ENCODE peak calls at places on chromosomes 4 and X, in seven cellular contexts. One of them, this sample, is unnamed.
A peak's percentile ranks its signal among the peaks of the same experiment; 100 is the strongest.

GRCh38 chr4:33974270-33974669 is 2270.0 kb downstream of the ARAP2 start:
- DNase-seq in sigmoid colon: no peak
- DNase-seq in SK-N-SH: no peak
- DNase-seq in esophagus squamous epithelium: no peak
- DNase-seq in left lung: no peak
- DNase-seq in kidney epithelial cell: no peak
- DNase-seq in upper lobe of right lung: no peak
- DNase-seq in this sample: no peak

GRCh38 chr4:23931489-23931830 is 41.6 kb upstream of the PPARGC1A start:
- DNase-seq in esophagus squamous epithelium: no peak
- DNase-seq in SK-N-SH: no peak
- DNase-seq in left lung: no peak
- DNase-seq in kidney epithelial cell: no peak
- DNase-seq in upper lobe of right lung: no peak
- DNase-seq in sigmoid colon: no peak
- DNase-seq in this sample: no peak

GRCh38 chr4:168815373-168816345 is 194.4 kb downstream of the CBR4 start:
- DNase-seq in left lung: no peak
- DNase-seq in SK-N-SH: no peak
- DNase-seq in sigmoid colon: peak; percentile 70
- DNase-seq in upper lobe of right lung: no peak
- DNase-seq in esophagus squamous epithelium: no peak
- DNase-seq in kidney epithelial cell: no peak
- DNase-seq in this sample: no peak

GRCh38 chr4:1727117-1728031 is 6.1 kb downstream of the TACC3 start:
- DNase-seq in left lung: peak; percentile 87
- DNase-seq in upper lobe of right lung: peak; percentile 86
- DNase-seq in esophagus squamous epithelium: no peak
- DNase-seq in kidney epithelial cell: peak; percentile 82
- DNase-seq in sigmoid colon: no peak
- DNase-seq in SK-N-SH: peak; percentile 28
- DNase-seq in this sample: peak; percentile 90

GRCh38 chr4:21012851-21013331 is 312.6 kb downstream of the PACRGL start:
- DNase-seq in SK-N-SH: no peak
- DNase-seq in kidney epithelial cell: no peak
- DNase-seq in esophagus squamous epithelium: no peak
- DNase-seq in upper lobe of right lung: no peak
- DNase-seq in sigmoid colon: no peak
- DNase-seq in left lung: no peak
- DNase-seq in this sample: no peak

GRCh38 chr4:189912170-189912569 is 28.5 kb upstream of the FRG1 start:
- DNase-seq in sigmoid colon: no peak
- DNase-seq in upper lobe of right lung: no peak
- DNase-seq in SK-N-SH: no peak
- DNase-seq in kidney epithelial cell: no peak
- DNase-seq in left lung: no peak
- DNase-seq in esophagus squamous epithelium: no peak
- DNase-seq in this sample: no peak

GRCh38 chr4:19944806-19945205 is 306.9 kb upstream of the SLIT2 start:
- DNase-seq in esophagus squamous epithelium: no peak
- DNase-seq in left lung: no peak
- DNase-seq in upper lobe of right lung: no peak
- DNase-seq in kidney epithelial cell: no peak
- DNase-seq in SK-N-SH: peak; percentile 44
- DNase-seq in sigmoid colon: no peak
- DNase-seq in this sample: peak; percentile 58

GRCh38 chr4:74933562-74934015 is 673 bp downstream of the PARM1 start:
- DNase-seq in esophagus squamous epithelium: no peak
- DNase-seq in sigmoid colon: no peak
- DNase-seq in kidney epithelial cell: no peak
- DNase-seq in SK-N-SH: peak; percentile 6
- DNase-seq in left lung: no peak
- DNase-seq in upper lobe of right lung: peak; percentile 67
- DNase-seq in this sample: peak; percentile 76

GRCh38 chrX:119981286-119982070 is 37.9 kb upstream of the NKAP start:
- DNase-seq in esophagus squamous epithelium: no peak
- DNase-seq in upper lobe of right lung: no peak
- DNase-seq in SK-N-SH: peak; percentile 61
- DNase-seq in kidney epithelial cell: no peak
- DNase-seq in sigmoid colon: no peak
- DNase-seq in left lung: no peak
- DNase-seq in this sample: no peak

GRCh38 chr4:165464813-165465381 is 86.1 kb downstream of the CPE start:
- DNase-seq in sigmoid colon: no peak
- DNase-seq in upper lobe of right lung: no peak
- DNase-seq in left lung: no peak
- DNase-seq in kidney epithelial cell: no peak
- DNase-seq in SK-N-SH: peak; percentile 54
- DNase-seq in esophagus squamous epithelium: no peak
- DNase-seq in this sample: no peak

GRCh38 chrX:129953334-129953648 is 29.1 kb upstream of the BCORL1 start:
- DNase-seq in sigmoid colon: no peak
- DNase-seq in esophagus squamous epithelium: no peak
- DNase-seq in upper lobe of right lung: no peak
- DNase-seq in SK-N-SH: no peak
- DNase-seq in left lung: no peak
- DNase-seq in kidney epithelial cell: no peak
- DNase-seq in this sample: no peak

GRCh38 chrX:67524428-67524827 is 19.4 kb upstream of the AR start:
- DNase-seq in sigmoid colon: no peak
- DNase-seq in upper lobe of right lung: no peak
- DNase-seq in esophagus squamous epithelium: no peak
- DNase-seq in left lung: no peak
- DNase-seq in kidney epithelial cell: no peak
- DNase-seq in SK-N-SH: no peak
- DNase-seq in this sample: no peak
- TF ChIP-seq CTCF in sigmoid colon: no peak
- TF ChIP-seq CTCF in upper lobe of right lung: no peak
- TF ChIP-seq CTCF in esophagus squamous epithelium: no peak
- TF ChIP-seq CTCF in left lung: no peak
- TF ChIP-seq CTCF in kidney epithelial cell: no peak
- TF ChIP-seq CTCF in SK-N-SH: no peak
- TF ChIP-seq CTCF in this sample: no peak

DNA sequence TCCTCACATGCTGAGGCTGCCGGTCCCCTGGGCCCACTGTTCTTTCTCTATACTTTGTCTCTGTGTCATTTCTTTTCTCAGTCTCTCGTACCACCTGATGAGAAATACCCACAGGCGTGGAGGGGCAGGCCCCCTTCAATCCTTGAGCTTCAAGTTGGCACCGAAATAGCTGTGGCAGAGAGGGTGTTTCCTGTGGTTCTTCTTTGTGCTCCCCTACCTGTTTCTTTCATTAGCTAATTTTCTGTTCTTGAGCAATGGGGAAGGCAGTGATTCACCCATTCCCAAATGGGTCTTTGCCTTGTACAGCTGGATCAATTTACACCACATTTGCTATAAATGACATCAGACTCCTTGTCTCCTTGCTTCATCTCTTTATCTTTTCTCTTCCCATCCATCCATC is 2.1 kb upstream of the CYSLTR1 start:
- DNase-seq in esophagus squamous epithelium: no peak
- DNase-seq in kidney epithelial cell: no peak
- DNase-seq in sigmoid colon: no peak
- DNase-seq in upper lobe of right lung: no peak
- DNase-seq in SK-N-SH: no peak
- DNase-seq in left lung: no peak
- DNase-seq in this sample: no peak
- H3K4me3 ChIP-seq in esophagus squamous epithelium: no peak overlapping the region
- H3K4me3 ChIP-seq in kidney epithelial cell: no peak overlapping the region
- H3K4me3 ChIP-seq in sigmoid colon: no peak overlapping the region
- H3K4me3 ChIP-seq in upper lobe of right lung: no peak overlapping the region
- H3K4me3 ChIP-seq in SK-N-SH: no peak overlapping the region
- H3K4me3 ChIP-seq in left lung: no peak overlapping the region
- H3K4me3 ChIP-seq in this sample: no peak overlapping the region

DNA sequence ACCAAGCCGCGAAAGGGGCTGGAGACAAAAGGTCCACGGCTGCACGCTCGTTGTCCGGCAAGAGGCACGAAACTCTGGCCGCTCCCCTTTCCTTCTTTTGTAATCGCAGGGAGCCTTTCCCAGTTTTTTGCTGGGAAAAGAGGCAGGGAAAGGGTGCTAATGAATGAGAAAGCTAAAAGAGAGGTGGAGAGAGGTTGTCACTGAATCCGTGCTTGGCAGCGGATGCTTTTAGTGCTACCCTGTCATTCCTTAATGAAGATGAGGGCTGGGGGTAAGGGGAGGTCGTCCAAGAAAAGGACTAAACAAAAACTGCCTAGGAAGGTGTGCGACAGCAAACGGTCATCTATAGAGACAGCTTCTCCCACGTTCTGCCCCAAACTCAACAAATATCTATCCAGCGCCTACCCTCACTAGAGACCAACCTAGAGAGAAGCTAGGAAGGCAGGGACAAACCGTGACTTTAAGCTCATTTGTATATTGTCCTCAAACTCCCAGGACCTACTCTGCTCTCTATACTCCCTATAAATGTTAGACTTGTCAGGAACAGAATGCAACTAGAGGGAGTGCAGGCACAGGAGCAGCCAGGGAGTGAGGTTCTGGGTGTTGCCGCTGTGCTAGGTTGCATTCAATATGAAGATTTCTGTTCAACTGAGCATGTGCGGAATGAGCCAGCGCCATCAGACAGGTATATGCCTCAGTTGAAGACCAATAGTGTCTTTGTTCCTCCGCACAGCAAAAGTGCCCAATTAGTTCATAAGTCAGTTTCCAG is 755 bp upstream of the CASK start:
- DNase-seq in kidney epithelial cell: no peak
- DNase-seq in esophagus squamous epithelium: no peak
- DNase-seq in upper lobe of right lung: no peak
- DNase-seq in SK-N-SH: peak; percentile 25
- DNase-seq in sigmoid colon: no peak
- DNase-seq in left lung: no peak
- DNase-seq in this sample: peak; percentile 51
- TF ChIP-seq CTCF in kidney epithelial cell: peak; percentile 17
- TF ChIP-seq CTCF in esophagus squamous epithelium: no peak
- TF ChIP-seq CTCF in upper lobe of right lung: no peak
- TF ChIP-seq CTCF in SK-N-SH: no peak
- TF ChIP-seq CTCF in sigmoid colon: no peak
- TF ChIP-seq CTCF in left lung: no peak
- TF ChIP-seq CTCF in this sample: no peak

GRCh38 chr4:150173854-150174398 is 95.7 kb downstream of the DCLK2 start:
- DNase-seq in kidney epithelial cell: no peak
- DNase-seq in upper lobe of right lung: no peak
- DNase-seq in esophagus squamous epithelium: no peak
- DNase-seq in left lung: no peak
- DNase-seq in SK-N-SH: no peak
- DNase-seq in sigmoid colon: no peak
- DNase-seq in this sample: no peak
- H3K4me3 ChIP-seq in kidney epithelial cell: no peak overlapping the region
- H3K4me3 ChIP-seq in upper lobe of right lung: no peak overlapping the region
- H3K4me3 ChIP-seq in esophagus squamous epithelium: no peak overlapping the region
- H3K4me3 ChIP-seq in left lung: no peak overlapping the region
- H3K4me3 ChIP-seq in SK-N-SH: no peak overlapping the region
- H3K4me3 ChIP-seq in sigmoid colon: no peak overlapping the region
- H3K4me3 ChIP-seq in this sample: no peak overlapping the region

GRCh38 chr4:138216272-138216867 is 25.8 kb downstream of the SLC7A11 start:
- DNase-seq in kidney epithelial cell: no peak
- DNase-seq in SK-N-SH: no peak
- DNase-seq in left lung: no peak
- DNase-seq in esophagus squamous epithelium: no peak
- DNase-seq in upper lobe of right lung: no peak
- DNase-seq in sigmoid colon: no peak
- DNase-seq in this sample: no peak
- TF ChIP-seq CTCF in kidney epithelial cell: no peak
- TF ChIP-seq CTCF in SK-N-SH: no peak
- TF ChIP-seq CTCF in left lung: no peak
- TF ChIP-seq CTCF in esophagus squamous epithelium: no peak
- TF ChIP-seq CTCF in upper lobe of right lung: no peak
- TF ChIP-seq CTCF in sigmoid colon: no peak
- TF ChIP-seq CTCF in this sample: no peak

DNA sequence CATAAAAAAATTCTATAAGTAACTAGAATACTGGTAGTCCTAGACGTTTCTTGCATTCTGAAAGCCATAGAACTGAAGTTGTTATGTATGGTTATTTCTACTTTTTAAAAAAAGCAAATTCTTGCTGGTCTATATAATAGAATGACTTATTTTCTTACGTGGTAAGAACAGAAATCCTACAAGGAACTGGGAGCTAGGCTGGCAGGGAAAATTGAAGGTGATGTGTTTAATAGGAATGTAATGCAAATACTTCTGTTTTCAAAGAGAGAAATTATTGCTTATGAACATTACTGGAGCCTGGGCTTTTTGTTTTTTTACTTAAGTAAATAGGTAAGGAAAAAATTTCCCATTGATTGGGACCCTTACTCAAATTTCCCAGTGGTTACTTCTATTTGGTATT is 8.9 kb downstream of the CCNA2 start:
- DNase-seq in sigmoid colon: no peak
- DNase-seq in left lung: no peak
- DNase-seq in kidney epithelial cell: no peak
- DNase-seq in SK-N-SH: no peak
- DNase-seq in upper lobe of right lung: no peak
- DNase-seq in esophagus squamous epithelium: no peak
- DNase-seq in this sample: no peak
- H3K4me3 ChIP-seq in sigmoid colon: no peak overlapping the region
- H3K4me3 ChIP-seq in left lung: no peak overlapping the region
- H3K4me3 ChIP-seq in kidney epithelial cell: no peak overlapping the region
- H3K4me3 ChIP-seq in SK-N-SH: no peak overlapping the region
- H3K4me3 ChIP-seq in upper lobe of right lung: no peak overlapping the region
- H3K4me3 ChIP-seq in esophagus squamous epithelium: no peak overlapping the region
- H3K4me3 ChIP-seq in this sample: no peak overlapping the region

GRCh38 chr4:121370729-121371325 is 10.0 kb downstream of the QRFPR start:
- DNase-seq in sigmoid colon: no peak
- DNase-seq in esophagus squamous epithelium: no peak
- DNase-seq in upper lobe of right lung: no peak
- DNase-seq in left lung: no peak
- DNase-seq in kidney epithelial cell: no peak
- DNase-seq in SK-N-SH: peak; percentile 26
- DNase-seq in this sample: no peak
- TF ChIP-seq CTCF in sigmoid colon: no peak
- TF ChIP-seq CTCF in esophagus squamous epithelium: peak; percentile 66
- TF ChIP-seq CTCF in upper lobe of right lung: peak; percentile 73
- TF ChIP-seq CTCF in left lung: peak; percentile 58
- TF ChIP-seq CTCF in kidney epithelial cell: peak; percentile 51
- TF ChIP-seq CTCF in SK-N-SH: peak; percentile 80
- TF ChIP-seq CTCF in this sample: no peak

DNA sequence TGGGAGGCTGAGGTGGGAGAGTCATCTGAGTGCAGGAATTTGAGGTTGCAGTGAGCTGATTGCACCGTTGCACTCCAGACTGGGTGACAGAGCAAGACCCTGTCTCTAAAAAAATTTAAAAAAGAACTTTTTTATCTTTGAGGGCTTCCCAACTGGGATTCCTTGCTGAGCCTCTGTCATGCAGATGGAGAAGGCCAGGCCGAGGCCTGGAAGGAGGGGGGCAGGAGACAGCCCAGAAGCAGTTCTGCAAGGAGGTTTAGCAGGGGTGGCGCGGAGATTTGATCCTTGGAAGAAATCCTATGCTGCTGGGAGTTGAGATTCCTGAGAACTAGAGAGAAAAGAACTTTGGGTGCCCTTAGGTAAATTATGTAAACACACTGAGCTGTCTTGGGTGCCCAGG is 2.5 kb upstream of the ARSD start:
- DNase-seq in esophagus squamous epithelium: no peak
- DNase-seq in SK-N-SH: no peak
- DNase-seq in left lung: no peak
- DNase-seq in sigmoid colon: no peak
- DNase-seq in kidney epithelial cell: no peak
- DNase-seq in upper lobe of right lung: no peak
- DNase-seq in this sample: no peak
- H3K4me3 ChIP-seq in esophagus squamous epithelium: no peak overlapping the region
- H3K4me3 ChIP-seq in SK-N-SH: no peak overlapping the region
- H3K4me3 ChIP-seq in left lung: no peak overlapping the region
- H3K4me3 ChIP-seq in sigmoid colon: no peak overlapping the region
- H3K4me3 ChIP-seq in kidney epithelial cell: no peak overlapping the region
- H3K4me3 ChIP-seq in upper lobe of right lung: no peak overlapping the region
- H3K4me3 ChIP-seq in this sample: no peak overlapping the region

This sample was measured in spleen.